ENCODE peak calls at places on chromosomes 2 and 18, in ten cellular contexts. A, X, R, O, E, H, B, L, V and G are unnamed samples.

GRCh38 chr2:73939419-73939818 is 12.7 kb downstream of the DGUOK start:
- DNase-seq in O (no peak), X (peak), V (peak), B (no peak), H (no peak), R (no peak), L (no peak), A (no peak), E (peak), G (no peak)

GRCh38 chr2:67309281-67309680 is 87.9 kb upstream of the ETAA1 start:
- DNase-seq in O (no peak), B (peak), A (no peak), E (no peak), V (no peak), H (no peak), R (no peak), X (no peak), L (no peak), G (no peak)

GRCh38 chr2:65228249-65228750 is 669 bp downstream of the ACTR2 start:
- DNase-seq in V (no peak), E (peak), L (no peak), B (no peak), R (no peak), X (peak), H (peak), O (no peak), A (no peak), G (no peak)

GRCh38 chr2:239626971-239627598 is 226.3 kb upstream of the HDAC4 start:
- DNase-seq in O (no peak), R (no peak), A (no peak), L (no peak), E (no peak), H (no peak), X (no peak), B (no peak), V (no peak), G (no peak)

GRCh38 chr18:47175283-47175894 is 775 bp downstream of the IER3IP1 start:
- DNase-seq in V (no peak), E (no peak), L (no peak), R (no peak), H (no peak), A (no peak), O (no peak), X (no peak), B (no peak), G (no peak)

GRCh38 chr18:45291616-45292612 is 323.4 kb upstream of the SLC14A2 start:
- DNase-seq in V (no peak), R (peak), X (no peak), L (no peak), B (no peak), H (no peak), O (no peak), E (no peak), A (no peak), G (no peak)

GRCh38 chr2:37912056-37912455 is 13.0 kb upstream of the RMDN2 start:
- DNase-seq in H (no peak), V (no peak), E (no peak), A (no peak), B (no peak), O (no peak), X (no peak), R (no peak), L (no peak), G (no peak)

GRCh38 chr18:48136544-48137353 is 206.3 kb upstream of the SMAD2 start:
- DNase-seq in H (no peak), X (no peak), E (no peak), R (no peak), B (no peak), O (no peak), V (no peak), L (no peak), A (no peak), G (no peak)

GRCh38 chr2:191656389-191656788 is 21.5 kb upstream of the NABP1 start:
- DNase-seq in X (no peak), H (no peak), O (no peak), V (no peak), R (no peak), A (no peak), E (no peak), B (peak), L (no peak), G (no peak)